ENCODE peak calls at places on chromosome 13, in six cellular contexts. B is CD8-positive, alpha-beta memory T cell; F is CD8-positive, alpha-beta T cell; R is tibial nerve; Z is neural progenitor cell; E is A549. G is an unnamed sample.

GRCh38 chr13:107351305-107351704 is 783.4 kb upstream of the ARGLU1 start:
- DNase-seq in F (no peak), B (no peak), R (no peak), Z (peak; percentile 34), E (no peak), G (no peak)

GRCh38 chr13:112771139-112771876 is 81.5 kb downstream of the ATP11A start:
- DNase-seq in Z (no peak), R (no peak), B (no peak), E (no peak), F (no peak), G (no peak)

GRCh38 chr13:38490657-38491056 is 141.0 kb downstream of the UFM1 start:
- DNase-seq in Z (no peak), E (no peak), F (no peak), R (no peak), B (no peak), G (no peak)

GRCh38 chr13:26017932-26018690 is 33.7 kb downstream of the SHISA2 start:
- DNase-seq in B (no peak), R (no peak), F (no peak), Z (no peak), E (no peak), G (peak; percentile 84)

GRCh38 chr13:79282976-79283375 is 123.1 kb downstream of the RBM26 start:
- DNase-seq in R (no peak), B (no peak), F (no peak), Z (no peak), E (no peak), G (no peak)

GRCh38 chr13:109154546-109154945 is 525.1 kb downstream of the MYO16 start:
- DNase-seq in Z (no peak), R (no peak), F (no peak), B (no peak), E (no peak), G (no peak)

GRCh38 chr13:59671853-59672252 is 491.9 kb downstream of the DIAPH3 start:
- DNase-seq in F (no peak), B (no peak), E (no peak), R (no peak), Z (no peak), G (no peak)

GRCh38 chr13:107452833-107453232 is 762.5 kb downstream of the LIG4 start:
- DNase-seq in Z (no peak), F (no peak), R (no peak), B (no peak), E (no peak), G (no peak)

GRCh38 chr13:50167224-50167947 is 152.1 kb downstream of the KCNRG start:
- DNase-seq in B (no peak), E (no peak), R (no peak), F (no peak), Z (no peak), G (no peak)

GRCh38 chr13:94169783-94170513 is 309.5 kb downstream of the DCT start:
- DNase-seq in B (no peak), R (no peak), E (no peak), F (no peak), Z (peak; percentile 25), G (no peak)

GRCh38 chr13:100542546-100543156 is 45.9 kb downstream of the GGACT start:
- DNase-seq in B (peak; percentile 13), E (peak; percentile 11), F (no peak), Z (no peak), R (no peak), G (no peak)

GRCh38 chr13:20305587-20305986 is 73.5 kb upstream of the GJB6 start:
- DNase-seq in B (no peak), E (no peak), R (no peak), F (no peak), Z (no peak), G (no peak)

GRCh38 chr13:110559429-110559943 is 2.0 kb downstream of the RAB20 start:
- DNase-seq in R (no peak), Z (no peak), B (no peak), E (no peak), F (no peak), G (peak; percentile 80)

GRCh38 chr13:52848455-52849190 is at the start of gene PCDH8:
- DNase-seq in B (no peak), E (no peak), Z (peak; percentile 96), F (no peak), R (no peak), G (no peak)

GRCh38 chr13:25375727-25376358 is 4.1 kb downstream of the ATP8A2 start:
- DNase-seq in Z (peak; percentile 54), R (no peak), F (no peak), B (peak; percentile 18), E (peak; percentile 13), G (no peak)

GRCh38 chr13:91531646-91532045 is 133.2 kb downstream of the GPC5 start:
- DNase-seq in Z (no peak), E (no peak), F (no peak), R (no peak), B (no peak), G (no peak)

GRCh38 chr13:78054152-78054551 is 135.5 kb upstream of the EDNRB start:
- DNase-seq in B (no peak), R (no peak), E (no peak), F (no peak), Z (no peak), G (no peak)

GRCh38 chr13:112849500-112849899 is 119.5 kb upstream of the MCF2L start:
- DNase-seq in F (no peak), Z (no peak), E (no peak), B (no peak), R (no peak), G (no peak)

GRCh38 chr13:108705031-108705430 is 75.6 kb downstream of the MYO16 start:
- DNase-seq in R (no peak), B (no peak), Z (no peak), F (no peak), E (peak; percentile 11), G (no peak)

GRCh38 chr13:39676315-39676876 is 20.9 kb downstream of the COG6 start:
- DNase-seq in B (peak; percentile 36), R (no peak), E (peak; percentile 0), F (no peak), Z (peak; percentile 57), G (no peak)

GRCh38 chr13:54705738-54706137 is 1677.1 kb downstream of the OLFM4 start:
- DNase-seq in E (no peak), Z (peak; percentile 43), B (no peak), R (no peak), F (no peak), G (no peak)

GRCh38 chr13:108276060-108276459 is 6.5 kb downstream of the TNFSF13B start:
- DNase-seq in R (no peak), B (no peak), F (no peak), E (no peak), Z (no peak), G (peak; percentile 77)

GRCh38 chr13:101612736-101613135 is 160.3 kb downstream of the ITGBL1 start:
- DNase-seq in E (no peak), Z (no peak), R (no peak), F (no peak), B (no peak), G (no peak)

GRCh38 chr13:33722216-33722900 is 95.6 kb upstream of the RFC3 start:
- DNase-seq in Z (no peak), R (no peak), B (no peak), F (no peak), E (no peak), G (no peak)

GRCh38 chr13:21526707-21527454 is 67.8 kb upstream of the ZDHHC20 start:
- DNase-seq in B (no peak), Z (no peak), R (no peak), F (no peak), E (no peak), G (no peak)

GRCh38 chr13:23060972-23061371 is 119.8 kb upstream of the SGCG start:
- DNase-seq in B (no peak), Z (no peak), F (no peak), R (no peak), E (no peak), G (no peak)

GRCh38 chr13:48500652-48501197 is 32.2 kb downstream of the RCBTB2 start:
- DNase-seq in Z (no peak), R (no peak), B (no peak), F (no peak), E (no peak), G (no peak)

GRCh38 chr13:45490068-45490467 is 25.3 kb downstream of the COG3 start:
- DNase-seq in Z (no peak), R (no peak), B (peak; percentile 18), E (no peak), F (no peak), G (no peak)

GRCh38 chr13:29484236-29484635 is 111.3 kb downstream of the SLC7A1 start:
- DNase-seq in R (no peak), E (no peak), B (no peak), F (no peak), Z (peak; percentile 61), G (no peak)
- H3K4me1 ChIP-seq in R (no peaks in the 10 kb centered on the region), E (no peaks in the 10 kb centered on the region), B (no peaks in the 10 kb centered on the region), F (no peaks in the 10 kb centered on the region), Z (peaks cover 22% of the 10 kb centered on the region), G (peaks cover 8% of the 10 kb centered on the region)

DNA sequence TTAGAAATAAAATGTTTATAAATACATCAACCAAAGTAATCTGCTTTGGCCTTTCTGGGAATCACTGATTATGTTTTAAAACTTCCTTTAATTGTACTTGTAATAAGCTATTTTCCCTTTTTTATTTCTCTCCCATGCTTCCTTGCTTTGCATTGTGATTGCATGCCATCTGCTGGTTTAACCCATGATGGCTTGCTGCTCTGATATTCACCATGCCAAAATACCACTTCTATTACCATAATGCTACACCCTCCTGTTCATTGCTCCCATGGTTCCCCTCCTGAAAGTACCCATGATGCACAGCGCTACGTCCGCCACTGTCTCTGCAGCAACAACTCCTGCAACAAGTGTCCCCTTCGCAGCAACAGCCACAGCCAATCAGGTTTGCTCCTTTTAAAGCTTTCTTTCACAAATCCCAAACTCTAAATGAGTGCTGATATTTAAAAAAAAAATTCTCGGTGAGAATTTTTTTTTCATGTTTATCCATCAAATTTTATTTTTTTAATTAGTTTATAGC is 67.7 kb upstream of the RAP2A start:
- DNase-seq in B (no peak), E (no peak), F (no peak), Z (no peak), R (no peak), G (no peak)
- H3K4me1 ChIP-seq in B (peaks cover 5% of the 10 kb centered on the region), E (peaks cover 20% of the 10 kb centered on the region), F (peaks cover 5% of the 10 kb centered on the region), Z (peaks cover 6% of the 10 kb centered on the region), R (peaks cover 18% of the 10 kb centered on the region), G (peaks cover 10% of the 10 kb centered on the region)

DNA sequence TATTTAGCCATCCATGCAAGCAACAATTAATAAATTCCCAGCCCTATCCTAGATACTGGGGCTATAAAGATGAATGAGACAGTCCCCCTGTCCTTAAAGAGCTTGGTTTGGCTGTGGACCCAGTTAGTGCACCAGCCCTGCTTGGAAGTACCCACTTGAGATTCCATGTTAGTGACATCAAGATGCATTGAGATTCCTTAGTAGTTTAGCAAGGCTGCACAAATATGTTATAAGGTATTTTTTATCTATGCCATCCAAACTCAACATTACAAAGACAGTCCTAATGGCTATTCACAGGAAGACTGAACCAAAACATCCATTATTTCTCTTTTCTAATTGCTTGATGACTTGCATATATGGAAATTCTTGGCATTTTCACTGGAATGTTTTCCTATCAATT is 48.8 kb upstream of the RAP2A start:
- DNase-seq in R (no peak), E (no peak), Z (no peak), F (no peak), B (no peak), G (no peak)
- H3K4me1 ChIP-seq in R (no peaks in the 10 kb centered on the region), E (no peaks in the 10 kb centered on the region), Z (no peaks in the 10 kb centered on the region), F (peaks cover 11% of the 10 kb centered on the region), B (peaks cover 7% of the 10 kb centered on the region), G (no peaks in the 10 kb centered on the region)

GRCh38 chr13:75647126-75647784 is 11.1 kb downstream of the LMO7 start:
- DNase-seq in Z (no peak), B (no peak), E (no peak), F (no peak), R (no peak), G (no peak)
- H3K4me1 ChIP-seq in Z (no peaks in the 10 kb centered on the region), B (no peaks in the 10 kb centered on the region), E (no peaks in the 10 kb centered on the region), F (no peaks in the 10 kb centered on the region), R (no peaks in the 10 kb centered on the region), G (peaks cover 4% of the 10 kb centered on the region)